ENCODE peak calls at places on chromosomes 3 and 15, in ten cellular contexts. Z is spleen, X is Caco-2, S is SK-N-SH, P is heart right ventricle, W is neuronal stem cell, J is endodermal cell, I is lower lobe of right lung, L is right atrium auricular region, V is Panc1. C is an unnamed sample. For H3K36me3, the result is how much of the 10 kb centered on the place peaks cover.

GRCh38 chr3:24220859-24221657 is 273.6 kb downstream of the THRB start:
- DNase-seq in Z (no peak), X (peak), S (no peak), P (no peak), W (no peak), J (no peak), I (no peak), L (peak), V (peak), C (peak)

GRCh38 chr3:53166781-53167291 is 5.8 kb downstream of the PRKCD start:
- DNase-seq in Z (peak), X (no peak), S (no peak), P (peak), W (no peak), J (no peak), I (peak), L (peak), V (no peak), C (no peak)

GRCh38 chr15:25056484-25057429 is 102.0 kb downstream of the SNRPN start:
- DNase-seq in Z (peak), X (no peak), S (no peak), P (no peak), W (no peak), J (peak), I (no peak), L (peak), V (no peak), C (no peak)

GRCh38 chr15:72784233-72784876 is 797 bp upstream of the ADPGK start:
- DNase-seq in Z (no peak), X (peak), S (peak), P (no peak), W (peak), J (no peak), I (no peak), L (peak), V (peak), C (peak)

GRCh38 chr3:149967067-149967685 is 3.5 kb downstream of the PFN2 start:
- DNase-seq in Z (no peak), X (peak), S (no peak), P (no peak), W (peak), J (no peak), I (no peak), L (no peak), V (no peak), C (peak)

GRCh38 chr15:28181386-28181785 is 82.3 kb upstream of the OCA2 start:
- DNase-seq in Z (no peak), X (no peak), S (no peak), P (no peak), W (no peak), J (no peak), I (no peak), L (no peak), V (no peak), C (no peak)

GRCh38 chr3:129593595-129594339 is 12.7 kb downstream of the PLXND1 start:
- DNase-seq in Z (peak), X (no peak), S (no peak), P (no peak), W (no peak), J (peak), I (peak), L (peak), V (no peak), C (peak)

GRCh38 chr3:112813723-112814171 is 32.9 kb downstream of the CD200R1L start:
- DNase-seq in Z (peak), X (no peak), S (no peak), P (no peak), W (no peak), J (no peak), I (peak), L (no peak), V (no peak), C (no peak)

GRCh38 chr15:91380114-91380513 is 280.1 kb downstream of the SV2B start:
- DNase-seq in Z (no peak), X (no peak), S (no peak), P (no peak), W (no peak), J (no peak), I (no peak), L (no peak), V (no peak), C (no peak)

GRCh38 chr15:50083424-50084025 is 35.5 kb downstream of the ATP8B4 start:
- DNase-seq in Z (no peak), X (no peak), S (no peak), P (no peak), W (no peak), J (no peak), I (no peak), L (no peak), V (no peak), C (no peak)

GRCh38 chr3:60363817-60364216 is 887.4 kb downstream of the FHIT start:
- DNase-seq in Z (no peak), X (no peak), S (no peak), P (no peak), W (no peak), J (no peak), I (no peak), L (no peak), V (no peak), C (no peak)

GRCh38 chr15:98174286-98174685 is 213.8 kb downstream of the ARRDC4 start:
- DNase-seq in Z (no peak), X (no peak), S (no peak), P (no peak), W (no peak), J (peak), I (no peak), L (no peak), V (no peak), C (no peak)

GRCh38 chr3:100662113-100662823 is 47.0 kb upstream of the TFG start:
- DNase-seq in Z (no peak), X (no peak), S (no peak), P (no peak), W (no peak), J (no peak), I (no peak), L (no peak), V (no peak), C (peak)

GRCh38 chr15:36856339-36856973 is 243.9 kb downstream of the MEIS2 start:
- DNase-seq in Z (no peak), X (no peak), S (no peak), P (no peak), W (no peak), J (no peak), I (no peak), L (no peak), V (no peak), C (no peak)

GRCh38 chr3:69032737-69033136 is 19.3 kb upstream of the EOGT start:
- DNase-seq in Z (no peak), X (no peak), S (no peak), P (no peak), W (no peak), J (no peak), I (no peak), L (no peak), V (no peak), C (no peak)
- H3K36me3 ChIP-seq in Z (half or more), X (under half), S (half or more), P (half or more), W (half or more), J (half or more), I (half or more), L (half or more), V (under half), C (under half)

DNA sequence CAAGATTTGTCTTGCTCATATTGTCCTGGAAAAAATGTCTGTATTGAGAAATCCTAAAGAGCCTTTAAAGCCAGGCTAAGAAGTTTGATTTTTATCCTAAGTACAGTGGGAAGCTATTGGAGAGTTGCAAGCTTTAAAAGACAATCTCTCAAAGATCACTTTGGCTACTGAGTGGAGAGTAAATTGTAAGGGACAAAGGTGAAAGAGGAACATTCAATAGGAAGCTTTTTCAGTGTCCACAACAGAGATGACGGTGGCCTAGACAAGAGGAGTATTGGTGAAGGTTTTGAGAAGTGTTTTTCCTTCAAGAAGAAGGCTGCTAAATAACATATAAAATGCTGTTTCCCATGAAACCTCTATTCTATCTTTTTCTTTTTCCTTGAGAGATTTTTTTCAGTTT is 249.5 kb upstream of the IL12A start:
- DNase-seq in Z (no peak), X (no peak), S (no peak), P (no peak), W (no peak), J (no peak), I (no peak), L (no peak), V (no peak), C (no peak)
- H3K36me3 ChIP-seq in Z (under half), X (under half), S (under half), P (under half), W (under half), J (under half), I (under half), L (under half), V (under half), C (under half)

GRCh38 chr15:68150186-68150585 is 54.9 kb downstream of the CALML4 start:
- DNase-seq in Z (no peak), X (no peak), S (no peak), P (no peak), W (no peak), J (no peak), I (no peak), L (no peak), V (no peak), C (no peak)
- H3K36me3 ChIP-seq in Z (half or more), X (under half), S (under half), P (under half), W (half or more), J (under half), I (half or more), L (under half), V (under half), C (under half)

DNA sequence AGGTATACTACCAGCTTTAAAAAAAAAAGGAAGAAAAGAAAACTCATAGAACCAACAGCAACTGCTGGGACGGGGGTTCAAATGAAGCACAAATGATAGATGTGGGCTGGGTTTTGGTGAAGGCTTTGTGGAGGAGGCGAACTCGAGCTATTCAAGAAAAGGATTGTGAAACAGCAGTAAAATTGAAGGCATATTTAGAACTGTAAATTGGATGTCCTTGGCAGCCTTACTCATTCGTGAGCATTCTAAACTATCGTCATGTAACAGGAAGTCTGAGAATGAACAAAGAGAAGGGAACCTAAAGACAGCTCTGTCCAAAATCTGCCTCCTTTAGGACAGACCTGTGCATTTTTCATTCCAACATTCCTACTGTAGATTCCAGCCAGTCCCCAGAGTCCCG is 97.8 kb downstream of the LARS2 start:
- DNase-seq in Z (no peak), X (no peak), S (no peak), P (no peak), W (no peak), J (no peak), I (no peak), L (no peak), V (no peak), C (peak)
- H3K36me3 ChIP-seq in Z (half or more), X (under half), S (under half), P (under half), W (half or more), J (half or more), I (under half), L (under half), V (under half), C (under half)

GRCh38 chr3:48294611-48295263 is 38.7 kb downstream of the SPINK8 start:
- DNase-seq in Z (no peak), X (no peak), S (no peak), P (no peak), W (no peak), J (no peak), I (no peak), L (no peak), V (no peak), C (no peak)
- H3K36me3 ChIP-seq in Z (half or more), X (under half), S (under half), P (under half), W (half or more), J (half or more), I (half or more), L (under half), V (under half), C (under half)

DNA sequence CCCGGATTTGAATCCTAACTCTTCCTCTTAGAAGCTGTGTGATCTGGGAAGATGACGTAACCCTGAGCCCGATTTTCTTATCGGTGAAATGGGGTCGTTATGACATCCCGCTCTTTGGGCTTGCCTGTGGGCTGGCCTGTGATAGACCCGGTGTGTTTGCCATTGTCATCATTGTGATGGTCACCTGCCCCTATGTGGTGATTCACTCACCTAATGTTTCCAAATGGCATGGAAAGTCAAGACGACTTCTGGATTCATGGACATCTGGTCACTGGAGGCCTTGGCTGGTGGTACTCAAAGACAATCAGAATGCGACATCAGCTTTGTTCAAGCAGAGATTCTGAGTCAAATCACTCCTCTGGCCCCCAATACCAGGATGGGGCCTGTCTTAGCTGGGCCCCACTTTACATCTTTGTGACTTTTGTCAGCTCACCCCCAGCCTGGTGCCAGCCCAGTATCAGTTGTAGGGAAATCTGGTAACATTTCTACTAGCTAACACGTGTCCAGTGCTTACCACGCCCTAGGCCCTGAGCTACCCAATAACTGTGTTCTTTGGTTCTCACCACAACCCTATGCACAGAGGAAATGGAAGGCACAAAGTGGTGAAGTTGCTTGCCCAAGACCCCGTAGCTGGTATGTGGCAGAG is 2.8 kb downstream of the TMEM43 start:
- DNase-seq in Z (no peak), X (no peak), S (no peak), P (no peak), W (no peak), J (peak), I (no peak), L (peak), V (no peak), C (no peak)
- H3K36me3 ChIP-seq in Z (half or more), X (under half), S (under half), P (under half), W (half or more), J (half or more), I (half or more), L (under half), V (under half), C (half or more)

GRCh38 chr3:10315101-10315500 is 5.8 kb downstream of the SEC13 start:
- DNase-seq in Z (no peak), X (no peak), S (no peak), P (no peak), W (no peak), J (no peak), I (no peak), L (no peak), V (no peak), C (no peak)

GRCh38 chr3:10315771-10316344 is 5.1 kb downstream of the SEC13 start:
- DNase-seq in Z (no peak), X (no peak), S (no peak), P (no peak), W (no peak), J (no peak), I (no peak), L (no peak), V (no peak), C (no peak)

GRCh38 chr3:10317961-10318350 is 3.0 kb downstream of the SEC13 start:
- DNase-seq in Z (no peak), X (no peak), S (no peak), P (no peak), W (no peak), J (no peak), I (no peak), L (no peak), V (no peak), C (no peak)

GRCh38 chr3:10319251-10319650 is 1.7 kb downstream of the SEC13 start:
- DNase-seq in Z (no peak), X (no peak), S (no peak), P (no peak), W (no peak), J (no peak), I (no peak), L (no peak), V (no peak), C (no peak)

DNA sequence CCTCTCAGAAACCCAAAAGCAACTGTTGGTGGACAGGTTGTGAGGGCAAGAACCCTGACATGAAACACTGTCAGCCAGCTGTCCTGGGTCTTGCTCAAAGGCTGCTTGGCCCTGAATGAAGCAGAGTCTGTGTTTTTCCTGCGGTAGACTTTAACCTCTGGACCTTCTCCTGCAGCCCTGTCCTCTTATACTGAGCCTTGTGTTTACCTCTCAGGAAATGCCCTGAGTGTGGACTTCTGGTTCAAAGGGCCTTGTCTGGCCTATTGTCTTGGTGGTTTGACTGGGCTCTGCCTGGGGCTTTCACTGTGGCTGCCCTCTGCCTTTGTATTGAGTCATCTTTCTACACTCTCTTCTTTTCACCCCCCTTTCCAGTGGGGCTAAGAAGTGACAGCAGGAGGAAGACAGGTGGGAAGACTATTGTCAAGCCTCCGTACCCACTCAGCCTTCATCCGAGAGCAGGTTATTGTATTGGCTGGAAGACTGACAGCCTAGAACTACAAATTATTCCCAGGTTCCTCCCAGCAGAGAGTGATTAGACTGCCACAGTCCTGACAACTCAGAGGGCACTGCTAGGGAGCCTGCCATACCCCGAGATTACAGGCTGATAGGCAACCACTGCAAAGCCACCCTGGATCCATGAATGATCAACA is 3.5 kb downstream of the SEC13 start:
- DNase-seq in Z (no peak), X (peak), S (no peak), P (no peak), W (no peak), J (no peak), I (no peak), L (no peak), V (no peak), C (no peak)
- H3K36me3 ChIP-seq in Z (half or more), X (under half), S (half or more), P (under half), W (half or more), J (half or more), I (half or more), L (half or more), V (under half), C (half or more)

C was measured in A673.